ENCODE peak calls at places on chromosomes 11 and 22, in seven cellular contexts. W is CD8-positive, alpha-beta T cell; Z is brain microvascular endothelial cell; S is cardiac muscle cell; E is coronary artery; O is GM23248; V is A549. Y is an unnamed sample.
A peak's percentile ranks its signal among the peaks of the same experiment; 100 is the strongest.

GRCh38 chr11:10026514-10026913 is 267.5 kb downstream of the SBF2 start:
- DNase-seq in W (no peak), Z (peak; percentile 40), S (no peak), E (no peak), O (peak; percentile 56), V (no peak), Y (no peak)

GRCh38 chr22:50129121-50129734 is 39.4 kb downstream of the MOV10L1 start:
- DNase-seq in W (no peak), Z (no peak), S (no peak), E (no peak), O (no peak), V (no peak), Y (peak; percentile 12)

GRCh38 chr22:47309476-47309875 is 547.0 kb downstream of the TBC1D22A start:
- DNase-seq in W (no peak), Z (no peak), S (no peak), E (no peak), O (no peak), V (no peak), Y (no peak)

GRCh38 chr11:119414321-119414720 is 8.7 kb downstream of the THY1 start:
- DNase-seq in W (no peak), Z (no peak), S (no peak), E (no peak), O (no peak), V (no peak), Y (no peak)

GRCh38 chr11:134352111-134352510 is 20.3 kb downstream of the GLB1L2 start:
- DNase-seq in W (no peak), Z (no peak), S (no peak), E (no peak), O (no peak), V (no peak), Y (no peak)

GRCh38 chr22:47967841-47968240 is 1205.4 kb downstream of the TBC1D22A start:
- DNase-seq in W (no peak), Z (no peak), S (no peak), E (no peak), O (no peak), V (no peak), Y (no peak)

GRCh38 chr11:120786206-120786735 is 237.6 kb upstream of the TBCEL start:
- DNase-seq in W (no peak), Z (no peak), S (no peak), E (no peak), O (no peak), V (no peak), Y (no peak)

GRCh38 chr11:8261316-8261715 is 2.4 kb downstream of the LMO1 start:
- DNase-seq in W (no peak), Z (no peak), S (no peak), E (peak; percentile 65), O (no peak), V (no peak), Y (no peak)

GRCh38 chr22:36425977-36426523 is 38.3 kb upstream of the MYH9 start:
- DNase-seq in W (no peak), Z (no peak), S (peak; percentile 55), E (no peak), O (no peak), V (peak; percentile 53), Y (peak; percentile 28)

GRCh38 chr11:87322570-87322969 is 284.8 kb downstream of the TMEM135 start:
- DNase-seq in W (no peak), Z (no peak), S (no peak), E (no peak), O (no peak), V (no peak), Y (no peak)

GRCh38 chr22:37933711-37934376 is 19.6 kb downstream of the C22orf23 start:
- DNase-seq in W (peak; percentile 69), Z (peak; percentile 93), S (peak; percentile 91), E (peak; percentile 94), O (peak; percentile 99), V (peak; percentile 87), Y (peak; percentile 96)

GRCh38 chr22:21443057-21443734 is 24.0 kb upstream of the TMEM191C start:
- DNase-seq in W (no peak), Z (no peak), S (no peak), E (no peak), O (no peak), V (no peak), Y (peak; percentile 39)

GRCh38 chr11:35281169-35281591 is 138.2 kb downstream of the SLC1A2 start:
- DNase-seq in W (no peak), Z (no peak), S (no peak), E (no peak), O (peak; percentile 22), V (no peak), Y (no peak)

GRCh38 chr22:22691055-22691454 is 46.6 kb downstream of the GGTLC2 start:
- DNase-seq in W (no peak), Z (no peak), S (no peak), E (no peak), O (no peak), V (no peak), Y (no peak)

GRCh38 chr11:13939952-13940610 is 22.4 kb upstream of the SPON1 start:
- DNase-seq in W (no peak), Z (no peak), S (no peak), E (no peak), O (peak; percentile 48), V (peak; percentile 24), Y (no peak)

GRCh38 chr11:78139422-78140391 is at the start of gene ALG8:
- DNase-seq in W (peak; percentile 97), Z (peak; percentile 97), S (peak; percentile 98), E (peak; percentile 93), O (peak; percentile 100), V (peak; percentile 95), Y (peak; percentile 97)

GRCh38 chr11:78132475-78132874 is 7.0 kb downstream of the ALG8 start:
- DNase-seq in W (no peak), Z (no peak), S (no peak), E (no peak), O (no peak), V (no peak), Y (no peak)

GRCh38 chr11:78138694-78139421 is 568 bp downstream of the ALG8 start:
- DNase-seq in W (no peak), Z (peak; percentile 28), S (no peak), E (no peak), O (peak; percentile 67), V (peak; percentile 50), Y (no peak)

GRCh38 chr11:78140392-78141077 is 1.1 kb upstream of the ALG8 start:
- DNase-seq in W (no peak), Z (no peak), S (no peak), E (no peak), O (peak; percentile 28), V (no peak), Y (no peak)

DNA sequence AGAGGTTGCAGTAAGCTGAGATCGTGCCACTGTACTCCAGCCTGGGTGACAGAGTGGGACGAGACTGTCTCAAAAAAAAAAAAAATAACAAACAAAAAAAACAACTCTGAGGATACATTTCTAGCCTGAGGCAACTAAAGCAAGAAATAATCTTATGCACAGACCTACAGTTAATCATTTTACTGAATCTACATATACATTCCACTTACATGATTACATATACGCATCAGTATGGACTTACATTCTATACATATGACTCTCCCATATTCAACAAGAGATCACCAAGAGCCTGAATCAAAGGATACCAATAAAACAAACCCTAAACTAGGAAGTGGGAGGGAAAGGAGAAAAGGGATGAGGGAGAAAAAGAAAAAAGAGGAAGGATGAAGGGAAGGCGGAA is 1.1 kb downstream of the ALG8 start:
- DNase-seq in W (no peak), Z (no peak), S (no peak), E (no peak), O (peak; percentile 20), V (no peak), Y (no peak)
- H3K4me3 ChIP-seq in W (peak overlapping the region; percentile 92), Z (peak overlapping the region; percentile 87), S (no peak overlapping the region), E (peak overlapping the region; percentile 72), O (peak overlapping the region; percentile 92), V (peak overlapping the region; percentile 65), Y (no peak overlapping the region)

DNA sequence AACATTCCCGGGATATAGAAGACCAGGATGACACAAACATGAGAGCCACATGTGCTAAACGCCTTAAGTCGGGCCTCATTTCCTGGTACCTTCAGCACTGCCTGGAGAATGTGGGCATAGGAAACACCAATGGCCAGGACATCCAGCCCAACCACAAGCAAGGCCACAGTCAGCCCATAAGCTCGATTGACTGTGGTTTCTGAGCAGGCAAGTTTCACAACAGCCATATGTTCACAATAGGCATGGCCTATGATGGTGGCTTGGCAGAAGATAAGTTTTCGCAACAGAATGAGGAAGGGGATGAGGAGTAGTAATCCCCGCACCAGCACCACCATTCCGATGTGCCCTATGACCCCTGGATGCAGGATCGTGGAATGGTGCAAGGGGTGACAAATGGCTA is 26.9 kb upstream of the OR56A1 start:
- DNase-seq in W (no peak), Z (no peak), S (no peak), E (no peak), O (no peak), V (no peak), Y (no peak)
- H3K27ac ChIP-seq in W (no peak overlapping the region), Z (no peak overlapping the region), S (no peak overlapping the region), E (no peak overlapping the region), O (no peak overlapping the region), V (no peak overlapping the region), Y (no peak overlapping the region)

DNA sequence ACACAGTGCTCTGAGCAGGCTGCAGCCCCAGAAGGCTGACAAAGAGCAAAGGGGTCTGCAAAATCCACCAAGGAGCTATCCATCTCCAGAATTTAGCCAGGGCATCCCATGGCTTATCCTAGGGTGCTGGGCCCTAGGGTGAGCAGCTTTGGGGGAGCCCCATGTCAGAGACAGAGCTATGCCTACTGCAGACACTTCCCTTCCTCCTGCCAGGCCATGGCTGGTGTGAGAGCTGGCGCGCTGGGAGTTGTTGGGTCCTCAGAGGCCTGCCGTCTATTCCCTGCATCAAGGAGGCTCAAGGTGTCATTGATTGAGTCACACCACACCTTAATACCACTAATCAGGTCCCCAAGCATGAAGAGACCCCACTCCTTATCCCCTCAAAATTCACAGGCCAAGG is 85.3 kb upstream of the TP53I11 start:
- DNase-seq in W (no peak), Z (no peak), S (no peak), E (no peak), O (no peak), V (no peak), Y (no peak)
- H3K4me3 ChIP-seq in W (no peak overlapping the region), Z (no peak overlapping the region), S (no peak overlapping the region), E (no peak overlapping the region), O (no peak overlapping the region), V (no peak overlapping the region), Y (no peak overlapping the region)

GRCh38 chr22:30202531-30203006 is 44.0 kb downstream of the LIF start:
- DNase-seq in W (no peak), Z (no peak), S (peak; percentile 30), E (no peak), O (peak; percentile 69), V (no peak), Y (peak; percentile 33)

GRCh38 chr22:30205281-30206115 is 41.1 kb downstream of the LIF start:
- DNase-seq in W (no peak), Z (peak; percentile 97), S (no peak), E (peak; percentile 87), O (peak; percentile 97), V (peak; percentile 99), Y (peak; percentile 53)

GRCh38 chr22:30206964-30207363 is 39.6 kb downstream of the LIF start:
- DNase-seq in W (no peak), Z (peak; percentile 98), S (peak; percentile 43), E (no peak), O (peak; percentile 99), V (peak; percentile 97), Y (peak; percentile 75)

GRCh38 chr22:30204015-30204741 is 42.4 kb downstream of the LIF start:
- DNase-seq in W (no peak), Z (no peak), S (no peak), E (no peak), O (no peak), V (no peak), Y (no peak)

DNA sequence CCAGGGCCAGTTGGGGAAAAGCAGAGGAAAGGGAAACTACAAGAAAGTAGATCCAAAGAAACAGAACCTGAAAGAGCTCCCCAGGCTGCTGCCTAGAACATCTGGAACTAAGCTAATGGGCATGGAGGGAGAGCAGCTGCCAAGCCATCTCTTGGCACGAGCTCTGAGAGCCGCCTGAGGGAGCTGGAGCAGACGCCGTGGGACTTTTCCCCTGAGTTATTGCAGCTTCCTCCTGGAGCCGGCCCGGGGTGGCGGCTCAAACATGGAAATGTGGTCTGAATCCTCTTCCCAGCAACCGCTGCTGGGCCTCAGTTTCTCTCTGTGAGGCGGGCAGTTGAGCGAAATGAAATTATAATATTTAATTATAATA is 41.8 kb downstream of the LIF start:
- DNase-seq in W (no peak), Z (no peak), S (no peak), E (no peak), O (peak; percentile 93), V (no peak), Y (no peak)
- H3K27ac ChIP-seq in W (no peak overlapping the region), Z (peak overlapping the region; percentile 100), S (no peak overlapping the region), E (no peak overlapping the region), O (peak overlapping the region; percentile 98), V (peak overlapping the region; percentile 95), Y (peak overlapping the region; percentile 38)

Y was measured in tibial artery.